ENCODE peak calls at places on chromosomes 3 and 15, in seven cellular contexts. O, P, H, F, Q, X and C are unnamed samples. For H3K4me1, the result is how much of the 10 kb centered on the place peaks cover.

GRCh38 chr3:169846458-169847193 is 23.1 kb downstream of the LRRC31 start:
- ATAC-seq in F (no peak), X (no peak), Q (no peak), P (no peak), O (peak), H (peak), C (no peak)

GRCh38 chr3:101695779-101696372 is 9.4 kb upstream of the RPL24 start:
- ATAC-seq in H (peak), P (no peak), O (peak), F (peak), X (peak), Q (no peak), C (no peak)

GRCh38 chr3:106251160-106251892 is 382.5 kb upstream of the CBLB start:
- ATAC-seq in X (no peak), Q (no peak), F (peak), O (no peak), H (no peak), P (no peak), C (no peak)

GRCh38 chr3:127762077-127762786 is 60.1 kb downstream of the MGLL start:
- ATAC-seq in O (no peak), F (no peak), X (peak), P (no peak), H (no peak), Q (peak), C (peak)

GRCh38 chr3:157128771-157129671 is 30.9 kb downstream of the CCNL1 start:
- ATAC-seq in F (no peak), O (peak), P (no peak), X (peak), H (peak), Q (no peak), C (no peak)

GRCh38 chr3:194274424-194275085 is 76.6 kb downstream of the CPN2 start:
- ATAC-seq in Q (no peak), P (no peak), F (no peak), X (no peak), O (peak), H (peak), C (no peak)

GRCh38 chr15:25858952-25859760 is 4.0 kb downstream of the ATP10A start:
- ATAC-seq in X (no peak), H (no peak), Q (no peak), F (no peak), O (no peak), P (no peak), C (no peak)

GRCh38 chr3:45872569-45872968 is 13.8 kb upstream of the CCR9 start:
- ATAC-seq in O (no peak), H (no peak), X (no peak), Q (no peak), F (no peak), P (no peak), C (no peak)

GRCh38 chr3:106566277-106566676 is 697.5 kb upstream of the CBLB start:
- ATAC-seq in P (no peak), H (no peak), Q (no peak), X (no peak), O (peak), F (no peak), C (no peak)

GRCh38 chr3:129573493-129573892 is 30.5 kb downstream of the H1-8 start:
- ATAC-seq in O (no peak), F (no peak), Q (no peak), X (no peak), H (no peak), P (no peak), C (no peak)

GRCh38 chr3:112926000-112926399 is 48.9 kb downstream of the CD200R1 start:
- ATAC-seq in P (no peak), O (no peak), F (no peak), Q (no peak), X (no peak), H (no peak), C (no peak)

GRCh38 chr3:149151843-149152242 is 22.4 kb downstream of the HPS3 start:
- ATAC-seq in P (no peak), O (no peak), H (no peak), F (peak), Q (peak), X (peak), C (no peak)

GRCh38 chr15:36905908-36906307 is 194.4 kb downstream of the MEIS2 start:
- ATAC-seq in P (peak), Q (no peak), O (no peak), H (no peak), X (no peak), F (no peak), C (no peak)

GRCh38 chr3:88440701-88441100 is 290.9 kb downstream of the C3orf38 start:
- ATAC-seq in X (no peak), Q (no peak), F (no peak), O (no peak), H (no peak), P (no peak), C (no peak)

GRCh38 chr3:19436746-19437145 is 288.4 kb downstream of the KCNH8 start:
- ATAC-seq in X (no peak), P (no peak), Q (no peak), O (no peak), F (no peak), H (no peak), C (no peak)

GRCh38 chr15:75891895-75892294 is 11.8 kb upstream of the FBXO22 start:
- ATAC-seq in X (peak), H (no peak), Q (peak), O (peak), P (no peak), F (no peak), C (peak)

GRCh38 chr3:169496402-169496801 is 167.1 kb downstream of the MECOM start:
- ATAC-seq in F (peak), P (no peak), O (no peak), X (no peak), Q (no peak), H (no peak), C (no peak)

GRCh38 chr3:60056394-60056793 is 1006.6 kb upstream of the CFAP20DC start:
- ATAC-seq in X (no peak), O (no peak), P (no peak), F (no peak), Q (no peak), H (no peak), C (no peak)

GRCh38 chr15:85690546-85691226 is 104.0 kb downstream of the KLHL25 start:
- ATAC-seq in F (no peak), H (no peak), X (no peak), Q (peak), P (no peak), O (no peak), C (no peak)
- TF ChIP-seq POLR2A in F (no peak), H (no peak), X (no peak), Q (no peak), P (no peak), O (no peak), C (no peak)

GRCh38 chr3:11778248-11778647 is 68.4 kb downstream of the TAMM41 start:
- ATAC-seq in X (no peak), H (no peak), F (no peak), P (no peak), Q (no peak), O (no peak), C (no peak)

GRCh38 chr3:11775493-11775892 is 71.2 kb downstream of the TAMM41 start:
- ATAC-seq in Q (no peak), F (no peak), X (no peak), P (no peak), H (no peak), O (no peak), C (no peak)

GRCh38 chr3:11774296-11774877 is 72.3 kb downstream of the TAMM41 start:
- ATAC-seq in H (peak), O (peak), Q (peak), F (peak), X (no peak), P (peak), C (no peak)

GRCh38 chr3:11780341-11780740 is 66.3 kb downstream of the TAMM41 start:
- ATAC-seq in O (no peak), Q (no peak), F (no peak), X (no peak), P (no peak), H (no peak), C (no peak)

DNA sequence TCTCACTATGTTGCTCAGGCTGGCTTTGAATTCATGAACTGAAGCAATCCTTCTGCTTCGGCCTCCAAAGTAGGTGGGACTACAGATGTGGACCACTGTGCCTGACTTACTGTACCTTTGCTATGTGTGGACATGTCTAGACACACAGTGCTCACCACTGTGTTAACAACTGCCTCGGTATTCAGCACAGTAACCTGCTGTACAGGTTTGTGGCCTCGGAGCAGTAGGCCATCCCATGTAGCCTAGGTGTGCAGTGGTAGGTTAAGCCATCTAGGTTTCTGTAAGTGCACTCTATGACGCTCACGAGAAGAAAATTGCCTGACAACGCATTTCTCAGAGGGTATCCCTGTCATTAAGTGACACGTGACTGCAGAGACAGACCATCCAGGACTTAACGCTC is 70.3 kb downstream of the TAMM41 start:
- ATAC-seq in H (no peak), P (no peak), O (no peak), Q (no peak), F (no peak), X (no peak), C (no peak)
- H3K4me1 ChIP-seq in H (under half), P (under half), O (under half), Q (under half), F (under half), X (under half), C (under half)

GRCh38 chr3:187454416-187454815 is 86.2 kb downstream of the RTP4 start:
- ATAC-seq in F (no peak), O (no peak), H (no peak), P (no peak), X (no peak), Q (no peak), C (no peak)

GRCh38 chr3:187447737-187448136 is 79.6 kb downstream of the RTP4 start:
- ATAC-seq in X (no peak), H (no peak), P (no peak), O (no peak), Q (no peak), F (no peak), C (no peak)

GRCh38 chr3:187450791-187451190 is 82.6 kb downstream of the RTP4 start:
- ATAC-seq in Q (no peak), O (no peak), F (no peak), H (no peak), X (no peak), P (no peak), C (no peak)

GRCh38 chr3:187445352-187445751 is 77.2 kb downstream of the RTP4 start:
- ATAC-seq in X (no peak), Q (no peak), P (no peak), H (no peak), F (no peak), O (no peak), C (no peak)

DNA sequence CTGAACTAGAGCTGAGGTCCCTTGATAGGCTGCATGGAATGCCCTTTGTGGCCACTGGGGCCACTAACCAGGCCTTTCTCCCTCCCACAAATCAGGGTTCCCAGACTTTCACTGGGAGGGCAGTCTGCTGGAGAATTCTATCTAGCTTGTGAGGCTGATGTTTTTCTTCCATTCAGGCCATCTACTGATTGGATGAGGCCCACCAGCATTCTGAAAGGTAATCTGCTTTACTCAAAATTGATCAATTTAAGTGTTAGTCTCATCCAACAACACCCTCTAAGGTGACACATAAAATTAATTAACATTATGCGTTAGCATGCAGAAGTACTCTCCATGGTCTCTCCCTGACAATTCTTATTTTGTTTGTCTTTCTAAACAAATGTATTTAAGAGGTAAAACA is 80.5 kb downstream of the RTP4 start:
- ATAC-seq in F (no peak), O (no peak), P (no peak), H (peak), X (no peak), Q (no peak), C (no peak)
- TF ChIP-seq CTCF in F (no peak), O (no peak), P (no peak), H (no peak), X (no peak), Q (no peak), C (no peak)

GRCh38 chr3:140942221-140943104 is 827 bp downstream of the SLC25A36 start:
- ATAC-seq in X (peak), P (peak), O (peak), Q (peak), H (peak), F (peak), C (peak)
- TF ChIP-seq POLR2A in X (no peak), P (no peak), O (peak), Q (no peak), H (no peak), F (no peak), C (no peak)

GRCh38 chr15:63083541-63083940 is 38.1 kb upstream of the LACTB start:
- ATAC-seq in O (peak), F (no peak), X (peak), H (peak), P (no peak), Q (peak), C (no peak)

GRCh38 chr15:63085289-63085688 is 36.4 kb upstream of the LACTB start:
- ATAC-seq in F (no peak), P (no peak), X (no peak), H (no peak), O (no peak), Q (no peak), C (no peak)

GRCh38 chr15:63086271-63086670 is 35.4 kb upstream of the LACTB start:
- ATAC-seq in H (no peak), F (no peak), O (no peak), Q (no peak), X (no peak), P (no peak), C (no peak)

GRCh38 chr15:63083046-63083445 is 38.6 kb upstream of the LACTB start:
- ATAC-seq in O (peak), P (no peak), Q (peak), X (peak), F (no peak), H (peak), C (peak)

DNA sequence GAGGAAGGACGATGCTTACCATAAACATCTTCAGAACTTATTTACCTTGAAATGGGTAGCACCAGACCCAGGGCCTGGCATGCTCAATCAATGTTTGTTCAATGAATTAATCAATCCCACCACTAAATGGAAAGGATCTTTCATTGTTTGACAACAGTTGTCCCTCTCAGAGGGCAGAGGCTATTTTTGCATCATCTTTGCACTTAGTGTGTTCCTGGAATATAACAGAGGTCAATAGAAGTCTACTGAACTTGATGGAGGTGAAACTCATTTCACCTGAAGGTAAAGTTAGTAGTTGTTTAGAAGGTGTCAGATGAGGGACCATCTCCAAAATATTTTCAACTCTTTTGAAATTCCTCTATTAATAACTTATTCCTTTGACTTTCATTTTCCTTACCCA is 36.9 kb upstream of the LACTB start:
- ATAC-seq in X (no peak), F (no peak), O (no peak), Q (no peak), H (no peak), P (no peak), C (no peak)
- H3K4me1 ChIP-seq in X (under half), F (under half), O (half or more), Q (under half), H (under half), P (under half), C (under half)